ENCODE peak calls at places on chromosomes 11 and 22, in six cellular contexts. D is NCI-H1092 treated with DMSO at 0.1 percent for 48 hours; O is CD4-positive, alpha-beta T cell; Y is OCI-LY7; S is right atrium auricular region; F is astrocyte. R is an unnamed sample.

GRCh38 chr11:47348859-47349258 is 3.6 kb downstream of the MYBPC3 start:
- DNase-seq in Y (peak; percentile 54), D (peak; percentile 18), F (no peak), O (no peak), S (no peak), R (no peak)

GRCh38 chr22:31829505-31829904 is 75.7 kb downstream of the DEPDC5 start:
- DNase-seq in S (no peak), D (peak; percentile 54), F (peak; percentile 95), Y (no peak), O (no peak), R (no peak)

GRCh38 chr11:45238724-45239123 is 47.4 kb downstream of the SYT13 start:
- DNase-seq in O (no peak), Y (no peak), D (no peak), F (peak; percentile 91), S (no peak), R (no peak)

GRCh38 chr22:27962268-27963191 is 43.5 kb upstream of the PITPNB start:
- DNase-seq in D (no peak), O (no peak), F (no peak), Y (no peak), S (no peak), R (no peak)

GRCh38 chr11:122069946-122070345 is 46.1 kb downstream of the BLID start:
- DNase-seq in D (peak; percentile 41), F (peak; percentile 91), Y (no peak), S (peak; percentile 70), O (no peak), R (peak; percentile 76)

GRCh38 chr11:13962562-13963168 is at the start of gene SPON1:
- DNase-seq in Y (no peak), D (peak; percentile 35), S (no peak), O (peak; percentile 55), F (peak; percentile 15), R (peak; percentile 77)

GRCh38 chr11:112734207-112734606 is 227.0 kb upstream of the NCAM1 start:
- DNase-seq in O (no peak), S (no peak), Y (no peak), D (no peak), F (peak; percentile 15), R (no peak)

GRCh38 chr11:75298191-75298590 is 53.3 kb downstream of the ARRB1 start:
- DNase-seq in O (no peak), S (no peak), Y (no peak), D (peak; percentile 40), F (no peak), R (no peak)

GRCh38 chr11:126613272-126613671 is 257.8 kb downstream of the ST3GAL4 start:
- DNase-seq in O (no peak), D (no peak), S (no peak), F (no peak), Y (no peak), R (no peak)

GRCh38 chr11:43953521-43953920 is 11.1 kb downstream of the C11orf96 start:
- DNase-seq in O (no peak), D (no peak), Y (no peak), S (no peak), F (no peak), R (no peak)

GRCh38 chr11:64777449-64778222 is 706 bp downstream of the SF1 start:
- DNase-seq in D (peak; percentile 76), Y (peak; percentile 92), F (peak; percentile 68), S (peak; percentile 75), O (peak; percentile 75), R (no peak)

GRCh38 chr11:12724301-12725046 is 50.3 kb downstream of the TEAD1 start:
- DNase-seq in O (no peak), Y (no peak), F (peak; percentile 90), D (peak; percentile 86), S (peak; percentile 92), R (no peak)

GRCh38 chr11:16604784-16605439 is 133.5 kb upstream of the C11orf58 start:
- DNase-seq in O (no peak), F (peak; percentile 26), S (no peak), D (peak; percentile 69), Y (no peak), R (no peak)

GRCh38 chr11:47469411-47470179 is 20.7 kb upstream of the RAPSN start:
- DNase-seq in D (no peak), F (no peak), O (no peak), Y (no peak), S (no peak), R (no peak)

R was measured in type B pancreatic cell.